ENCODE peak calls at places on chromosomes 5 and 9, in ten cellular contexts. O, H, N, P, R, M, T, Z, Y and X are unnamed samples.

GRCh38 chr5:137190441-137190840 is 308.7 kb downstream of the SPOCK1 start:
- DNase-seq in O (peak; percentile 16), H (no peak), N (peak; percentile 73), P (no peak), R (no peak), M (no peak), T (peak; percentile 19), Z (no peak), Y (no peak), X (no peak)

GRCh38 chr9:613771-614347 is 227.6 kb upstream of the DMRT1 start:
- DNase-seq in O (peak; percentile 89), H (peak; percentile 91), N (peak; percentile 92), P (peak; percentile 94), R (peak; percentile 94), M (peak; percentile 81), T (peak; percentile 91), Z (peak; percentile 89), Y (peak; percentile 89), X (peak; percentile 14)

GRCh38 chr9:5651246-5651645 is 22.3 kb downstream of the RIC1 start:
- DNase-seq in O (no peak), H (no peak), N (no peak), P (no peak), R (no peak), M (no peak), T (no peak), Z (no peak), Y (no peak), X (no peak)

GRCh38 chr9:17810728-17811634 is 232.1 kb downstream of the SH3GL2 start:
- DNase-seq in O (peak; percentile 65), H (peak; percentile 68), N (peak; percentile 84), P (peak; percentile 68), R (peak; percentile 82), M (no peak), T (peak; percentile 66), Z (peak; percentile 55), Y (peak; percentile 61), X (peak; percentile 56)

GRCh38 chr5:133952729-133953567 is 15.5 kb downstream of the C5orf15 start:
- DNase-seq in O (peak; percentile 97), H (peak; percentile 88), N (peak; percentile 96), P (peak; percentile 95), R (peak; percentile 98), M (no peak), T (peak; percentile 95), Z (peak; percentile 95), Y (peak; percentile 75), X (no peak)

GRCh38 chr9:106333487-106333886 is 529.5 kb upstream of the ZNF462 start:
- DNase-seq in O (no peak), H (no peak), N (no peak), P (no peak), R (no peak), M (no peak), T (no peak), Z (no peak), Y (no peak), X (no peak)

GRCh38 chr5:115418788-115419187 is 122.3 kb upstream of the CCDC112 start:
- DNase-seq in O (no peak), H (no peak), N (no peak), P (no peak), R (no peak), M (no peak), T (no peak), Z (no peak), Y (no peak), X (no peak)

GRCh38 chr5:72817639-72818266 is 1.3 kb downstream of the TNPO1 start:
- DNase-seq in O (peak; percentile 42), H (no peak), N (peak; percentile 43), P (no peak), R (no peak), M (no peak), T (no peak), Z (no peak), Y (no peak), X (no peak)

GRCh38 chr5:132256783-132257130 is 739 bp upstream of the PDLIM4 start:
- DNase-seq in O (no peak), H (no peak), N (no peak), P (peak; percentile 61), R (no peak), M (no peak), T (no peak), Z (no peak), Y (no peak), X (no peak)

GRCh38 chr9:21684831-21685362 is 117.5 kb upstream of the MTAP start:
- DNase-seq in O (peak; percentile 58), H (no peak), N (peak; percentile 82), P (no peak), R (peak; percentile 81), M (no peak), T (peak; percentile 87), Z (peak; percentile 79), Y (no peak), X (no peak)

GRCh38 chr9:3909966-3910650 is 384.3 kb upstream of the RFX3 start:
- DNase-seq in O (no peak), H (no peak), N (no peak), P (no peak), R (no peak), M (no peak), T (no peak), Z (no peak), Y (no peak), X (no peak)

DNA sequence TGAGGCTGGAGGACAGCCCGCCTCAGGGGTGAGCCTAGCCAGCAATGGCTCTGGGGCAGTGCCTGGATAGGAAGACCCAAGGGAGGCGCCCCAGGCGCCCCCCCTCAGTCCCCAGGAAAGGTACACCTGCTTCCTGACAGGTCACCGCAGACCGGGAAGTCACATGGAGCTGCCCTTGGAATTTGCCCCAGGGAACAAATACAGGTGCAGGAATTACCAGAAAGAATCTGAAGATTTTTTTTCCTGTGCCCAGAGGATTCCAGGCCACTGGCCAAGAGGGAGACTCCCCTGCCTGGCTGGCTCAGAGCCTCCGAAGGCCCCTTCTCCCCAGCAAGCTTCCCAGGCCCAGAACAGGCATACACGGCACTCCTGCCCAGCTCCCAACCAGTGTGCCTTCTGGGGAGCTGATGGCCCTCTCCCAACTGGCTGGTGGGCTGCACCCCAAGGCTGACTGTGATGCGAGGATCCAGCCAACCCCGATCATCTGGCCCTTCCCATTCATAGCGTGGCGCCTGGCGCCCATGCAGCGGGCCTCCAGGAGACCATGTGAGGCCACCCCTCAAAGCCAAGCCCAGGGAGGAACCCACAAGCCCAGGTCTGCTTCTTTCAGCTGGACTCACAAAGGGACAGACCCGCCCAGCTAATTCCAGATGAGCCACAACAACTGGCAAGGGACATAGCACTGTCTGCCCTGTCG is 2.3 kb downstream of the TPRN start:
- DNase-seq in O (no peak), H (no peak), N (peak; percentile 38), P (no peak), R (no peak), M (no peak), T (no peak), Z (no peak), Y (no peak), X (no peak)
- H3K4me3 ChIP-seq in O (no peak overlapping the region), H (peak overlapping the region; percentile 70), N (peak overlapping the region; percentile 66), P (no peak overlapping the region), R (no peak overlapping the region), M (no peak overlapping the region), T (no peak overlapping the region), Z (no peak overlapping the region), Y (no peak overlapping the region), X (no peak overlapping the region)

DNA sequence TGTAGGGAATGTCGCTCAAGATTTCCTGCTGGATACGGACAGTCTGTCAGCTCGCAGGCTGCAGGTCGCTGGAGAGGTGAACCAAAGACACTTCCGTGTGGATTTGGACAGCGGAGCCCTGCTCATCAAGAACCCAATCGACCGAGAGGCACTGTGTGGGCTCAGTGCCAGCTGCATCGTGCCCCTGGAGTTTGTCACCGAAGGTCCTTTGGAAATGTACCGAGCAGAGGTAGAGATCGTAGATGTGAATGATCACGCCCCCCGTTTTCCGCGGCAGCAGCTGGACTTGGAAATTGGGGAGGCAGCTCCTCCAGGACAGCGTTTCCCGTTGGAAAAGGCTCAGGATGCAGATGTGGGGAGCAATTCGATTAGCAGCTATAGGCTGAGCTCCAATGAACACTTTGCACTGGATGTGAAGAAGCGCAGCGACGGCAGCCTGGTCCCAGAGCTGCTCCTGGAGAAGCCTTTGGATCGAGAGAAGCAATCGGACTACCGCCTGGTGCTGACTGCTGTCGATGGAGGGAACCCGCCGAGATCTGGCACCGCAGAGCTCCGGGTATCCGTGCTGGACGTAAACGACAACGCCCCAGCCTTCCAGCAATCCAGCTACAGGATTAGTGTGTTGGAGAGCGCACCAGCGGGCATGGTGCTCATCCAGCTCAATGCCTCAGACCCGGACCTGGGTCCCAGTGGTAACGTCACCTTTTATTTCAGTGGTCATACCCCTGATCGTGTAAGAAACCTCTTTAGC is 650 bp downstream of the PCDHGC4 start:
- DNase-seq in O (no peak), H (no peak), N (peak; percentile 33), P (no peak), R (no peak), M (no peak), T (no peak), Z (no peak), Y (no peak), X (no peak)
- H3K4me3 ChIP-seq in O (no peak overlapping the region), H (no peak overlapping the region), N (peak overlapping the region; percentile 67), P (peak overlapping the region; percentile 62), R (peak overlapping the region; percentile 55), M (peak overlapping the region; percentile 22), T (no peak overlapping the region), Z (peak overlapping the region; percentile 51), Y (peak overlapping the region; percentile 53), X (peak overlapping the region; percentile 78)

GRCh38 chr5:119321569-119322311 is 34.1 kb upstream of the TNFAIP8 start:
- DNase-seq in O (no peak), H (no peak), N (no peak), P (no peak), R (no peak), M (no peak), T (no peak), Z (no peak), Y (no peak), X (no peak)
- H3K4me3 ChIP-seq in O (no peak overlapping the region), H (no peak overlapping the region), N (no peak overlapping the region), P (no peak overlapping the region), R (no peak overlapping the region), M (no peak overlapping the region), T (no peak overlapping the region), Z (no peak overlapping the region), Y (no peak overlapping the region), X (no peak overlapping the region)

GRCh38 chr9:6692433-6692832 is 46.9 kb upstream of the GLDC start:
- DNase-seq in O (no peak), H (no peak), N (no peak), P (no peak), R (no peak), M (no peak), T (no peak), Z (no peak), Y (no peak), X (no peak)
- H3K4me3 ChIP-seq in O (no peak overlapping the region), H (no peak overlapping the region), N (no peak overlapping the region), P (no peak overlapping the region), R (no peak overlapping the region), M (no peak overlapping the region), T (no peak overlapping the region), Z (no peak overlapping the region), Y (no peak overlapping the region), X (no peak overlapping the region)

DNA sequence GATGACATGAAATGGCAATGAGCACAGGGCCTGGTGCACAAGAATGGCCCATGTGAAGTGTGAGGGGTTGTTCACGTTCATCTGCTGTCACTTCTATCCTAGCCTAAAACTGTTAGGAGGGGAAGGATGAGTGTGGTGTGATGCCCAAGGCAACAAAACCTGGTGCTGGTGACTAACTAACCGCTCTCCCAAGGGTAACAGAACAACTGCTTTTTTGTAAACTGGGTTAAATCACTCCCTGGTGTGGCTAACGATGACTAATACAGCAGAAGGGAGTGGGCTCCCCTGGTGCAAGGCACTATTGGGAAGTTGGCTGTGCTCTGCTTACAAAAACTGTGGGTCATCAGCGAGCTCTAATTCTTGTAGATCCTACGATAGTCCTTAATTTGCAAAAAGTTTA is 103.2 kb upstream of the VCAN start:
- DNase-seq in O (peak; percentile 69), H (peak; percentile 66), N (peak; percentile 93), P (peak; percentile 67), R (peak; percentile 43), M (peak; percentile 69), T (peak; percentile 88), Z (peak; percentile 57), Y (no peak), X (no peak)
- H3K4me3 ChIP-seq in O (no peak overlapping the region), H (no peak overlapping the region), N (peak overlapping the region; percentile 39), P (no peak overlapping the region), R (no peak overlapping the region), M (no peak overlapping the region), T (no peak overlapping the region), Z (no peak overlapping the region), Y (no peak overlapping the region), X (no peak overlapping the region)